ENCODE peak calls at places on chromosome 4, in eight cellular contexts. P, Y, W, X, F, E, V and S are unnamed samples.
A peak's percentile ranks its signal among the peaks of the same experiment; 100 is the strongest.

GRCh38 chr4:143084566-143084965 is 100.2 kb upstream of the USP38 start:
- DNase-seq in F (no peak), Y (peak; percentile 23), X (no peak), V (peak; percentile 3), E (no peak), P (no peak), W (no peak), S (no peak)

GRCh38 chr4:85018983-85019382 is 52.5 kb upstream of the WDFY3 start:
- DNase-seq in W (no peak), X (no peak), F (no peak), V (no peak), E (no peak), Y (no peak), P (no peak), S (no peak)

GRCh38 chr4:145525291-145525740 is 43.7 kb downstream of the SMAD1 start:
- DNase-seq in F (no peak), X (no peak), Y (peak; percentile 55), V (no peak), E (no peak), W (no peak), P (peak; percentile 83), S (no peak)

GRCh38 chr4:116233971-116234370 is 851.4 kb downstream of the TRAM1L1 start:
- DNase-seq in E (no peak), V (no peak), F (no peak), W (no peak), Y (no peak), P (no peak), X (no peak), S (no peak)

GRCh38 chr4:57131849-57132745 is 21.9 kb upstream of the IGFBP7 start:
- DNase-seq in P (no peak), E (no peak), F (no peak), V (no peak), X (no peak), W (no peak), Y (peak; percentile 44), S (no peak)

GRCh38 chr4:140633951-140634350 is 65.2 kb upstream of the UCP1 start:
- DNase-seq in V (no peak), P (no peak), F (no peak), W (no peak), X (no peak), E (no peak), Y (no peak), S (no peak)

GRCh38 chr4:149709640-149710039 is 106.0 kb downstream of the IQCM start:
- DNase-seq in P (no peak), W (no peak), V (peak; percentile 61), F (no peak), X (no peak), E (no peak), Y (peak; percentile 43), S (no peak)

GRCh38 chr4:130026185-130026584 is 930.2 kb downstream of the C4orf33 start:
- DNase-seq in P (no peak), X (no peak), E (no peak), V (no peak), Y (no peak), F (no peak), W (peak; percentile 99), S (no peak)

GRCh38 chr4:23930750-23931488 is 41.1 kb upstream of the PPARGC1A start:
- DNase-seq in V (peak; percentile 81), F (peak; percentile 16), Y (no peak), E (no peak), W (no peak), X (no peak), P (peak; percentile 63), S (peak; percentile 82)

GRCh38 chr4:17385403-17385802 is 126.5 kb downstream of the QDPR start:
- DNase-seq in F (no peak), X (no peak), W (peak; percentile 13), E (peak; percentile 22), P (peak; percentile 60), V (peak; percentile 80), Y (no peak), S (no peak)

GRCh38 chr4:184763150-184763780 is 29.4 kb upstream of the CENPU start:
- DNase-seq in V (no peak), W (no peak), E (peak; percentile 6), Y (no peak), P (peak; percentile 12), X (no peak), F (no peak), S (no peak)

GRCh38 chr4:153519677-153520076 is 53.5 kb downstream of the TMEM131L start:
- DNase-seq in Y (no peak), W (no peak), V (no peak), E (no peak), F (no peak), X (no peak), P (no peak), S (no peak)

GRCh38 chr4:26351685-26352084 is 30.9 kb downstream of the RBPJ start:
- DNase-seq in Y (no peak), P (no peak), E (no peak), F (no peak), X (no peak), W (no peak), V (no peak), S (no peak)

GRCh38 chr4:15396157-15396800 is 31.6 kb upstream of the C1QTNF7 start:
- DNase-seq in V (peak; percentile 49), Y (peak; percentile 67), W (no peak), F (no peak), E (no peak), P (peak; percentile 62), X (peak; percentile 16), S (no peak)

GRCh38 chr4:152299553-152299952 is 236.3 kb downstream of the FBXW7 start:
- DNase-seq in X (no peak), W (no peak), F (no peak), V (no peak), P (no peak), E (no peak), Y (no peak), S (no peak)

GRCh38 chr4:125397226-125397625 is 82.5 kb downstream of the FAT4 start:
- DNase-seq in X (no peak), W (no peak), P (no peak), V (no peak), F (no peak), Y (no peak), E (no peak), S (no peak)

GRCh38 chr4:15239866-15240265 is 188.0 kb upstream of the C1QTNF7 start:
- DNase-seq in E (no peak), F (no peak), Y (peak; percentile 38), P (peak; percentile 40), V (peak; percentile 57), W (no peak), X (no peak), S (no peak)

GRCh38 chr4:26020083-26020668 is 106.2 kb downstream of the SMIM20 start:
- DNase-seq in X (no peak), Y (peak; percentile 12), F (no peak), W (no peak), P (peak; percentile 94), V (peak; percentile 78), E (no peak), S (no peak)

GRCh38 chr4:124337874-124338273 is 374.7 kb downstream of the ANKRD50 start:
- DNase-seq in Y (no peak), X (no peak), W (no peak), V (no peak), E (no peak), F (no peak), P (peak; percentile 56), S (peak; percentile 39)

GRCh38 chr4:76377922-76378321 is 43.0 kb downstream of the CCDC158 start:
- DNase-seq in X (peak; percentile 29), E (peak; percentile 13), V (peak; percentile 22), P (peak; percentile 64), F (no peak), W (no peak), Y (peak; percentile 36), S (no peak)